ENCODE peak calls at places on chromosomes 16 and 17, in five cellular contexts. One of them, this sample, is unnamed.

GRCh38 chr16:88719267-88719932 is 13.1 kb downstream of the CTU2 start:
- DNase-seq in stimulated activated CD8-positive, alpha-beta memory T cell treated with anti-CD3 and anti-CD28 coated beads, Interleukin-7, amount 100 ng/mL, for 48 hours: no peak
- DNase-seq in A172: no peak
- DNase-seq in CD8-positive, alpha-beta memory T cell: no peak
- DNase-seq in brain microvascular endothelial cell: no peak
- DNase-seq in this sample: no peak

GRCh38 chr16:24966599-24966998 is 48.6 kb downstream of the ARHGAP17 start:
- DNase-seq in CD8-positive, alpha-beta memory T cell: no peak
- DNase-seq in brain microvascular endothelial cell: no peak
- DNase-seq in stimulated activated CD8-positive, alpha-beta memory T cell treated with anti-CD3 and anti-CD28 coated beads, Interleukin-7, amount 100 ng/mL, for 48 hours: no peak
- DNase-seq in A172: no peak
- DNase-seq in this sample: no peak

GRCh38 chr16:3542601-3543373 is 34.4 kb downstream of the NLRC3 start:
- DNase-seq in stimulated activated CD8-positive, alpha-beta memory T cell treated with anti-CD3 and anti-CD28 coated beads, Interleukin-7, amount 100 ng/mL, for 48 hours: no peak
- DNase-seq in A172: no peak
- DNase-seq in brain microvascular endothelial cell: no peak
- DNase-seq in CD8-positive, alpha-beta memory T cell: no peak
- DNase-seq in this sample: no peak

GRCh38 chr17:80970044-80970761 is 21.4 kb upstream of the CHMP6 start:
- DNase-seq in brain microvascular endothelial cell: no peak
- DNase-seq in A172: peak
- DNase-seq in stimulated activated CD8-positive, alpha-beta memory T cell treated with anti-CD3 and anti-CD28 coated beads, Interleukin-7, amount 100 ng/mL, for 48 hours: no peak
- DNase-seq in CD8-positive, alpha-beta memory T cell: peak
- DNase-seq in this sample: peak

GRCh38 chr16:75287708-75288107 is 36.3 kb upstream of the BCAR1 start:
- DNase-seq in CD8-positive, alpha-beta memory T cell: no peak
- DNase-seq in A172: no peak
- DNase-seq in brain microvascular endothelial cell: no peak
- DNase-seq in stimulated activated CD8-positive, alpha-beta memory T cell treated with anti-CD3 and anti-CD28 coated beads, Interleukin-7, amount 100 ng/mL, for 48 hours: no peak
- DNase-seq in this sample: no peak

GRCh38 chr16:75260856-75261589 is 9.6 kb upstream of the BCAR1 start:
- DNase-seq in stimulated activated CD8-positive, alpha-beta memory T cell treated with anti-CD3 and anti-CD28 coated beads, Interleukin-7, amount 100 ng/mL, for 48 hours: no peak
- DNase-seq in A172: no peak
- DNase-seq in brain microvascular endothelial cell: no peak
- DNase-seq in CD8-positive, alpha-beta memory T cell: no peak
- DNase-seq in this sample: no peak

GRCh38 chr16:66858740-66859396 is 14.7 kb downstream of the CA7 start:
- DNase-seq in brain microvascular endothelial cell: no peak
- DNase-seq in A172: peak
- DNase-seq in stimulated activated CD8-positive, alpha-beta memory T cell treated with anti-CD3 and anti-CD28 coated beads, Interleukin-7, amount 100 ng/mL, for 48 hours: no peak
- DNase-seq in CD8-positive, alpha-beta memory T cell: no peak
- DNase-seq in this sample: peak

GRCh38 chr17:61805399-61805798 is 57.9 kb downstream of the BRIP1 start:
- DNase-seq in CD8-positive, alpha-beta memory T cell: no peak
- DNase-seq in A172: peak
- DNase-seq in stimulated activated CD8-positive, alpha-beta memory T cell treated with anti-CD3 and anti-CD28 coated beads, Interleukin-7, amount 100 ng/mL, for 48 hours: no peak
- DNase-seq in brain microvascular endothelial cell: peak
- DNase-seq in this sample: peak

GRCh38 chr16:13961099-13961811 is 41.3 kb downstream of the ERCC4 start:
- DNase-seq in brain microvascular endothelial cell: peak
- DNase-seq in stimulated activated CD8-positive, alpha-beta memory T cell treated with anti-CD3 and anti-CD28 coated beads, Interleukin-7, amount 100 ng/mL, for 48 hours: no peak
- DNase-seq in A172: no peak
- DNase-seq in CD8-positive, alpha-beta memory T cell: no peak
- DNase-seq in this sample: peak